ENCODE peak calls at places on chromosomes 16 and 17, in six cellular contexts. One of them, this sample, is unnamed.

GRCh38 chr17:65345261-65346060 is 208.3 kb downstream of the RGS9 start:
- DNase-seq in mesendoderm: no peak
- DNase-seq in neuronal stem cell: no peak
- DNase-seq in IMR-90: no peak
- DNase-seq in mesenchymal stem cell: peak
- DNase-seq in H9: no peak
- DNase-seq in this sample: no peak

GRCh38 chr16:87255866-87256265 is 61.3 kb downstream of the C16orf95 start:
- DNase-seq in IMR-90: no peak
- DNase-seq in mesendoderm: no peak
- DNase-seq in H9: no peak
- DNase-seq in neuronal stem cell: no peak
- DNase-seq in mesenchymal stem cell: no peak
- DNase-seq in this sample: no peak

GRCh38 chr17:63516910-63517824 is 6.0 kb upstream of the KCNH6 start:
- DNase-seq in H9: no peak
- DNase-seq in neuronal stem cell: no peak
- DNase-seq in IMR-90: peak
- DNase-seq in mesendoderm: peak
- DNase-seq in mesenchymal stem cell: peak
- DNase-seq in this sample: no peak

GRCh38 chr17:77132411-77133086 is 8.2 kb upstream of the SEC14L1 start:
- DNase-seq in mesenchymal stem cell: peak
- DNase-seq in IMR-90: no peak
- DNase-seq in neuronal stem cell: no peak
- DNase-seq in H9: no peak
- DNase-seq in mesendoderm: no peak
- DNase-seq in this sample: no peak

GRCh38 chr17:67474081-67474661 is 97.1 kb downstream of the PITPNC1 start:
- DNase-seq in neuronal stem cell: no peak
- DNase-seq in mesenchymal stem cell: no peak
- DNase-seq in H9: peak
- DNase-seq in mesendoderm: peak
- DNase-seq in IMR-90: peak
- DNase-seq in this sample: no peak

GRCh38 chr16:18932243-18932997 is 6.2 kb upstream of the SMG1 start:
- DNase-seq in H9: no peak
- DNase-seq in mesenchymal stem cell: no peak
- DNase-seq in mesendoderm: no peak
- DNase-seq in neuronal stem cell: peak
- DNase-seq in IMR-90: peak
- DNase-seq in this sample: no peak

GRCh38 chr16:14564323-14564722 is 65.7 kb downstream of the PARN start:
- DNase-seq in H9: no peak
- DNase-seq in mesenchymal stem cell: no peak
- DNase-seq in IMR-90: no peak
- DNase-seq in neuronal stem cell: no peak
- DNase-seq in mesendoderm: peak
- DNase-seq in this sample: no peak

GRCh38 chr17:31877341-31877740 is 18.3 kb upstream of the COPRS start:
- DNase-seq in neuronal stem cell: no peak
- DNase-seq in IMR-90: no peak
- DNase-seq in mesendoderm: no peak
- DNase-seq in mesenchymal stem cell: no peak
- DNase-seq in H9: no peak
- DNase-seq in this sample: no peak

GRCh38 chr17:78862073-78863023 is 21.7 kb upstream of the USP36 start:
- DNase-seq in neuronal stem cell: no peak
- DNase-seq in mesendoderm: peak
- DNase-seq in IMR-90: peak
- DNase-seq in H9: no peak
- DNase-seq in mesenchymal stem cell: peak
- DNase-seq in this sample: no peak

GRCh38 chr16:82943371-82943770 is 316.6 kb downstream of the CDH13 start:
- DNase-seq in mesendoderm: peak
- DNase-seq in mesenchymal stem cell: peak
- DNase-seq in H9: no peak
- DNase-seq in IMR-90: peak
- DNase-seq in neuronal stem cell: no peak
- DNase-seq in this sample: no peak

GRCh38 chr17:75753514-75754377 is 11.2 kb downstream of the GALK1 start:
- DNase-seq in mesenchymal stem cell: peak
- DNase-seq in IMR-90: peak
- DNase-seq in mesendoderm: peak
- DNase-seq in neuronal stem cell: peak
- DNase-seq in H9: peak
- DNase-seq in this sample: peak

GRCh38 chr17:3260163-3260562 is 38.0 kb downstream of the OR3A1 start:
- DNase-seq in H9: no peak
- DNase-seq in IMR-90: no peak
- DNase-seq in mesenchymal stem cell: no peak
- DNase-seq in mesendoderm: no peak
- DNase-seq in neuronal stem cell: no peak
- DNase-seq in this sample: no peak

GRCh38 chr17:46865100-46865499 is 13.7 kb downstream of the WNT9B start:
- DNase-seq in H9: peak
- DNase-seq in IMR-90: peak
- DNase-seq in mesenchymal stem cell: no peak
- DNase-seq in neuronal stem cell: no peak
- DNase-seq in mesendoderm: peak
- DNase-seq in this sample: no peak

GRCh38 chr17:5120036-5120435 is 4.2 kb downstream of the USP6 start:
- DNase-seq in neuronal stem cell: no peak
- DNase-seq in H9: peak
- DNase-seq in mesenchymal stem cell: no peak
- DNase-seq in mesendoderm: no peak
- DNase-seq in IMR-90: no peak
- DNase-seq in this sample: no peak

GRCh38 chr16:27950488-27950887 is 113.0 kb downstream of the GSG1L start:
- DNase-seq in IMR-90: no peak
- DNase-seq in mesendoderm: no peak
- DNase-seq in H9: no peak
- DNase-seq in mesenchymal stem cell: no peak
- DNase-seq in neuronal stem cell: no peak
- DNase-seq in this sample: no peak

GRCh38 chr16:48101069-48101674 is 54.6 kb downstream of the ABCC12 start:
- DNase-seq in H9: no peak
- DNase-seq in neuronal stem cell: no peak
- DNase-seq in mesendoderm: no peak
- DNase-seq in IMR-90: no peak
- DNase-seq in mesenchymal stem cell: no peak
- DNase-seq in this sample: no peak

GRCh38 chr16:23509441-23509754 is 896 bp downstream of the GGA2 start:
- DNase-seq in H9: no peak
- DNase-seq in neuronal stem cell: no peak
- DNase-seq in IMR-90: no peak
- DNase-seq in mesenchymal stem cell: no peak
- DNase-seq in mesendoderm: peak
- DNase-seq in this sample: no peak

GRCh38 chr16:85990861-85991301 is 91.9 kb downstream of the IRF8 start:
- DNase-seq in IMR-90: no peak
- DNase-seq in neuronal stem cell: no peak
- DNase-seq in mesenchymal stem cell: no peak
- DNase-seq in H9: no peak
- DNase-seq in mesendoderm: no peak
- DNase-seq in this sample: no peak

GRCh38 chr17:13194887-13195286 is 177.1 kb upstream of the ELAC2 start:
- DNase-seq in IMR-90: no peak
- DNase-seq in mesenchymal stem cell: no peak
- DNase-seq in mesendoderm: no peak
- DNase-seq in H9: no peak
- DNase-seq in neuronal stem cell: no peak
- DNase-seq in this sample: no peak

GRCh38 chr17:30366536-30366935 is 12.2 kb upstream of the CPD start:
- DNase-seq in mesendoderm: no peak
- DNase-seq in H9: no peak
- DNase-seq in mesenchymal stem cell: no peak
- DNase-seq in neuronal stem cell: no peak
- DNase-seq in IMR-90: no peak
- DNase-seq in this sample: no peak

GRCh38 chr17:61532818-61533217 is 58.2 kb downstream of the NACA2 start:
- DNase-seq in mesendoderm: no peak
- DNase-seq in neuronal stem cell: no peak
- DNase-seq in IMR-90: no peak
- DNase-seq in mesenchymal stem cell: no peak
- DNase-seq in H9: no peak
- DNase-seq in this sample: no peak

GRCh38 chr17:12667299-12667958 is 1.7 kb downstream of the MYOCD start:
- DNase-seq in IMR-90: peak
- DNase-seq in mesenchymal stem cell: peak
- DNase-seq in mesendoderm: peak
- DNase-seq in H9: peak
- DNase-seq in neuronal stem cell: peak
- DNase-seq in this sample: peak

GRCh38 chr16:56667581-56668571 is at the start of gene MT1G:
- DNase-seq in neuronal stem cell: no peak
- DNase-seq in mesendoderm: no peak
- DNase-seq in H9: peak
- DNase-seq in IMR-90: no peak
- DNase-seq in mesenchymal stem cell: no peak
- DNase-seq in this sample: no peak

GRCh38 chr17:30570596-30571265 is 93.5 kb downstream of the GOSR1 start:
- DNase-seq in H9: peak
- DNase-seq in mesenchymal stem cell: no peak
- DNase-seq in neuronal stem cell: no peak
- DNase-seq in mesendoderm: no peak
- DNase-seq in IMR-90: no peak
- DNase-seq in this sample: no peak

GRCh38 chr16:67884684-67885083 is at the start of gene NRN1L:
- DNase-seq in mesenchymal stem cell: peak
- DNase-seq in mesendoderm: peak
- DNase-seq in H9: peak
- DNase-seq in IMR-90: peak
- DNase-seq in neuronal stem cell: peak
- DNase-seq in this sample: peak

DNA sequence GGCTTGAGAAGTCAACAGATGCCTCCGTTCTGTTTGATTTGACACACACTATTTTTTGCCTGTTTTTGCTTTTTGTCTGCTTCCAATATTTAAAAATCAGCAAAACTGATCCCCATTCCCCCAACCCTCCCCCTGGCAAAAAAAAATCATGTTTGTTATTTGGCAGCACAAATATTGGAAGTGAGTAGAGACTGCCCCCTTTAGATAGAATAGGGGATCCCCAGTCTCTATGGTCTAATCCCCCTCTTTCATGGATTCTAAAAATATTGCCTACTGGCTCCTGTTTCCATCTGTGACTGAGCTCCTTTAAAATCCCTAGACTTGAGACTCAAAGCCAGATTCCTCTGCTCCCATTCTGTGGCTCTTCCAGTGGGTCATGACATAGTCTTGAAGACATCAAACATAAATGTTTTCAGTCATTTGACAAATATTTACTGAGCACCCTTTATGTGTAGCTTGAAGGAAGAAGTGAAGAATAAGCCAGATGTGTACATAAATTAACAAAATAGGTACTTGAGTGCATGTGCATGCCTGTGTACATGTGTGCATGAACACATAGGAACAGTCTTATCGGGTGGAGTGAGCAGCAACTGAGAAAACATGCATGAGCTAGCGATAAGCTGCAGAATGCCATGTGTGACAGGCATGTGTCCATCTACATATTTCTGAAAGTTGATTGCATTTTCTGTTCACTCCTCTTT is 101.2 kb downstream of the SALL1 start:
- DNase-seq in IMR-90: no peak
- DNase-seq in mesenchymal stem cell: no peak
- DNase-seq in H9: no peak
- DNase-seq in neuronal stem cell: no peak
- DNase-seq in mesendoderm: no peak
- DNase-seq in this sample: no peak
- H2BK15ac ChIP-seq in IMR-90: no peak
- H2BK15ac ChIP-seq in mesenchymal stem cell: no peak
- H2BK15ac ChIP-seq in H9: no peak
- H2BK15ac ChIP-seq in neuronal stem cell: no peak
- H2BK15ac ChIP-seq in mesendoderm: no peak
- H2BK15ac ChIP-seq in this sample: no peak

DNA sequence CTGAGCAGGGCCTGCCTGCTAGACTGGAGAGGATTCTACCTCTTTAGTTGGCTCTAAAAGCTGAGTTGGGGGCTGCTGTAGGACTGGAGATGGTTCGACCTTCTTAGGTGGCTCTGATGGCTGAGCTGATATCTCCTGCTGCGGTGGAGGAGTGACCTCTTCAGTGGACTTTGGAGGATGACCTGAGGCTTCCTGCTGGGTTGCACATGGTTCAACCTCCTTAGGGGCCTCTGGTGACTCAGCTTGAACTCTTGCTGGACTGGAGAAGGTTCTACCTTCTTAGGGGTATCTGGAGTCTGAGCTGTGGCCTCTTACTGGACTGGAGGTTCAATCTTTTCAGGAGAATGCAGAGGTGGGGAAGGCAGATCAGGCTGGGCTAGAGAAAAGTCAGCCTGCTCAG is 48.9 kb upstream of the TMEM97 start:
- DNase-seq in IMR-90: no peak
- DNase-seq in neuronal stem cell: no peak
- DNase-seq in mesendoderm: no peak
- DNase-seq in mesenchymal stem cell: no peak
- DNase-seq in H9: no peak
- DNase-seq in this sample: no peak
- H2BK15ac ChIP-seq in IMR-90: no peak
- H2BK15ac ChIP-seq in neuronal stem cell: no peak
- H2BK15ac ChIP-seq in mesendoderm: no peak
- H2BK15ac ChIP-seq in mesenchymal stem cell: no peak
- H2BK15ac ChIP-seq in H9: no peak
- H2BK15ac ChIP-seq in this sample: no peak

GRCh38 chr16:25914357-25914962 is 222.7 kb downstream of the HS3ST4 start:
- DNase-seq in neuronal stem cell: no peak
- DNase-seq in mesendoderm: peak
- DNase-seq in IMR-90: no peak
- DNase-seq in mesenchymal stem cell: no peak
- DNase-seq in H9: no peak
- DNase-seq in this sample: no peak

GRCh38 chr16:25916091-25916490 is 224.3 kb downstream of the HS3ST4 start:
- DNase-seq in H9: no peak
- DNase-seq in mesendoderm: no peak
- DNase-seq in mesenchymal stem cell: peak
- DNase-seq in IMR-90: no peak
- DNase-seq in neuronal stem cell: no peak
- DNase-seq in this sample: no peak

GRCh38 chr16:25912321-25912720 is 220.6 kb downstream of the HS3ST4 start:
- DNase-seq in neuronal stem cell: no peak
- DNase-seq in mesendoderm: no peak
- DNase-seq in IMR-90: no peak
- DNase-seq in H9: no peak
- DNase-seq in mesenchymal stem cell: no peak
- DNase-seq in this sample: no peak
- H2BK15ac ChIP-seq in neuronal stem cell: no peak
- H2BK15ac ChIP-seq in mesendoderm: no peak
- H2BK15ac ChIP-seq in IMR-90: no peak
- H2BK15ac ChIP-seq in H9: no peak
- H2BK15ac ChIP-seq in mesenchymal stem cell: no peak
- H2BK15ac ChIP-seq in this sample: no peak

DNA sequence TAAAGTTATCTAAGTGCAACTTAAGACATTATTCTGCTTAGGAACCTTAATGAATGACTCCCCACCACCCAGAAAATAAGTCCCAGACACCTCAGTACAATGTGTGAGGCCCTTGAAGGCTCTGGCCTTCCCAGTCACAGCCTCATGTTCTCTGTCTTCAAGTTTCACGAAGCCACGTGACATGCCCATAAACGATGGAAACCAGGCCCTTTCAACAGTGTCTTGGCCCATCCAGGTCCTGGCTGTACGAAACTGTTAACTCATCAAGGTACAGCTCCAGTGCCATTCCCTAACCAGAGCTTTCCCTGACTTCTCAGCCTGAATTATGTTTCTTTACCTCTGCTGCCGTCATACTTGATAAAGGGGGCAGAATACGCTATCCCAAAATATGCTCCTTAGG is 69.0 kb downstream of the ARHGAP17 start:
- DNase-seq in mesenchymal stem cell: no peak
- DNase-seq in H9: no peak
- DNase-seq in mesendoderm: no peak
- DNase-seq in IMR-90: no peak
- DNase-seq in neuronal stem cell: no peak
- DNase-seq in this sample: no peak
- H2BK15ac ChIP-seq in mesenchymal stem cell: no peak
- H2BK15ac ChIP-seq in H9: no peak
- H2BK15ac ChIP-seq in mesendoderm: no peak
- H2BK15ac ChIP-seq in IMR-90: no peak
- H2BK15ac ChIP-seq in neuronal stem cell: no peak
- H2BK15ac ChIP-seq in this sample: no peak